ENCODE peak calls at places on chromosome 11, in five cellular contexts. D, A, T, U and M are unnamed samples.

GRCh38 chr11:14583252-14584105 is 60.1 kb upstream of the PDE3B start:
- DNase-seq in A (peak), T (no peak), U (no peak), D (peak), M (no peak)

GRCh38 chr11:12507391-12507790 is 130.0 kb downstream of the PARVA start:
- DNase-seq in U (no peak), D (no peak), A (no peak), T (no peak), M (no peak)

GRCh38 chr11:12159351-12160099 is 49.1 kb downstream of the MICAL2 start:
- DNase-seq in D (peak), U (no peak), A (no peak), T (peak), M (no peak)

GRCh38 chr11:76206327-76207081 is at the start of gene WNT11:
- DNase-seq in T (no peak), A (peak), U (peak), D (peak), M (no peak)

GRCh38 chr11:63999349-64000025 is 13.2 kb downstream of the OTUB1 start:
- DNase-seq in D (peak), A (peak), T (peak), U (no peak), M (peak)

GRCh38 chr11:88384004-88384677 is 46.6 kb upstream of the CTSC start:
- DNase-seq in D (no peak), A (no peak), T (no peak), U (no peak), M (no peak)

GRCh38 chr11:129975543-129975942 is 27.1 kb downstream of the PRDM10 start:
- DNase-seq in D (no peak), U (no peak), A (no peak), T (no peak), M (no peak)

GRCh38 chr11:102971766-102972165 is 16.2 kb upstream of the MMP13 start:
- DNase-seq in D (peak), T (peak), U (no peak), A (no peak), M (no peak)

GRCh38 chr11:106694501-106694900 is 323.8 kb downstream of the GUCY1A2 start:
- DNase-seq in D (no peak), U (no peak), T (no peak), A (no peak), M (no peak)

GRCh38 chr11:113994077-113994954 is 19.4 kb downstream of the HTR3A start:
- DNase-seq in U (peak), T (peak), D (peak), A (peak), M (peak)

GRCh38 chr11:124837491-124837856 is 27.8 kb upstream of the ROBO3 start:
- DNase-seq in T (peak), D (peak), U (peak), A (no peak), M (no peak)